ENCODE peak calls at places on chromosomes 12 and 14, in eight cellular contexts. P is A549, G is hepatocyte, L is dorsolateral prefrontal cortex, U is gastrocnemius medialis, J is tibial nerve, Y is AG09309, M is IMR-90. S is an unnamed sample.

GRCh38 chr12:90628213-90628612 is 326.8 kb downstream of the CCER1 start:
- DNase-seq in P (no peak), G (no peak), L (no peak), U (no peak), J (no peak), Y (no peak), M (no peak), S (no peak)

GRCh38 chr12:51834411-51834810 is 14.1 kb downstream of the FIGNL2 start:
- DNase-seq in P (no peak), G (no peak), L (no peak), U (no peak), J (no peak), Y (no peak), M (no peak), S (no peak)

GRCh38 chr14:76955575-76956252 is 72.8 kb downstream of the IRF2BPL start:
- DNase-seq in P (peak; percentile 60), G (no peak), L (no peak), U (peak; percentile 81), J (no peak), Y (no peak), M (peak; percentile 59), S (peak; percentile 59)

GRCh38 chr12:89840162-89840922 is 131.7 kb upstream of the ATP2B1 start:
- DNase-seq in P (no peak), G (no peak), L (no peak), U (no peak), J (no peak), Y (peak; percentile 23), M (peak; percentile 51), S (no peak)

GRCh38 chr12:56158926-56159461 is 835 bp downstream of the MYL6 start:
- DNase-seq in P (peak; percentile 72), G (peak; percentile 78), L (peak; percentile 48), U (peak; percentile 95), J (peak; percentile 62), Y (peak; percentile 25), M (peak; percentile 58), S (no peak)

GRCh38 chr12:17489452-17489851 is 600.5 kb downstream of the RERGL start:
- DNase-seq in P (no peak), G (no peak), L (no peak), U (no peak), J (no peak), Y (no peak), M (no peak), S (no peak)

GRCh38 chr14:57962293-57962996 is 96.6 kb upstream of the SLC35F4 start:
- DNase-seq in P (no peak), G (peak; percentile 28), L (no peak), U (no peak), J (no peak), Y (no peak), M (no peak), S (no peak)

GRCh38 chr14:72941286-72941985 is 15.2 kb downstream of the DCAF4 start:
- DNase-seq in P (no peak), G (no peak), L (no peak), U (no peak), J (no peak), Y (no peak), M (no peak), S (no peak)

GRCh38 chr14:65422093-65422834 is 9.7 kb downstream of the FUT8 start:
- DNase-seq in P (no peak), G (no peak), L (no peak), U (no peak), J (no peak), Y (no peak), M (no peak), S (no peak)

GRCh38 chr12:82412246-82412645 is 53.9 kb downstream of the METTL25 start:
- DNase-seq in P (peak; percentile 3), G (no peak), L (no peak), U (no peak), J (no peak), Y (no peak), M (no peak), S (no peak)

GRCh38 chr12:77402726-77403125 is 337.4 kb upstream of the E2F7 start:
- DNase-seq in P (no peak), G (no peak), L (no peak), U (no peak), J (no peak), Y (peak; percentile 33), M (peak; percentile 3), S (no peak)

GRCh38 chr14:67526676-67527459 is 6.2 kb upstream of the PLEKHH1 start:
- DNase-seq in P (peak; percentile 71), G (peak; percentile 68), L (peak; percentile 56), U (peak; percentile 33), J (no peak), Y (no peak), M (peak; percentile 45), S (no peak)

GRCh38 chr12:367972-368371 is 21.1 kb downstream of the KDM5A start:
- DNase-seq in P (no peak), G (no peak), L (no peak), U (no peak), J (no peak), Y (no peak), M (no peak), S (no peak)

GRCh38 chr14:24164591-24164991 is 3.5 kb downstream of the IRF9 start:
- DNase-seq in P (no peak), G (no peak), L (no peak), U (no peak), J (no peak), Y (no peak), M (no peak), S (no peak)

GRCh38 chr12:50507474-50507838 is 2.7 kb downstream of the DIP2B start:
- DNase-seq in P (no peak), G (no peak), L (no peak), U (no peak), J (no peak), Y (no peak), M (no peak), S (no peak)

GRCh38 chr12:50507930-50508329 is 3.1 kb downstream of the DIP2B start:
- DNase-seq in P (no peak), G (no peak), L (no peak), U (no peak), J (no peak), Y (no peak), M (no peak), S (no peak)

GRCh38 chr12:50506753-50507473 is 2.1 kb downstream of the DIP2B start:
- DNase-seq in P (no peak), G (no peak), L (no peak), U (no peak), J (no peak), Y (no peak), M (no peak), S (no peak)

GRCh38 chr12:50509009-50509663 is 4.4 kb downstream of the DIP2B start:
- DNase-seq in P (no peak), G (no peak), L (no peak), U (no peak), J (no peak), Y (no peak), M (no peak), S (no peak)

DNA sequence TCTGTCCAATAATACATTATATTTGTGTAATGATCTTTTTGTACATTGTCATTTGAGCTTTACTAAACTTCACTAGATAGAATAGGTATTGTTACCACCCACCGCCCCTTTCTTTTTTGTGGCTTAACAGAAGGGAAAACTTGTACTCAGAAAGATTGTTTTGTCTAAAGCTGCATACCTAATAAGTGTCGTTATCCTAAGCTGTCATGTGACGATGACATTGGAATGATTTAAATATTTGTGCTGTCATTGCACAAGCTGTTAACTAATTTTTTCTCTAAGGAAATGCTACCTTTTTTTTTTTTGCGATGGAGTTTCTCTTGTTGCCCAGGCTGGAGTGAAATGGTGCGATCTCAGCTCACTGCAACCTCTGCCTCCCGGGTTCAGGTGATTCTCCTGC is 3.6 kb downstream of the DIP2B start:
- DNase-seq in P (no peak), G (no peak), L (no peak), U (no peak), J (no peak), Y (no peak), M (no peak), S (no peak)
- H3K4me3 ChIP-seq in P (no peak overlapping the region), G (no peak overlapping the region), L (peak overlapping the region; percentile 85), U (no peak overlapping the region), J (no peak overlapping the region), Y (no peak overlapping the region), M (no peak overlapping the region), S (no peak overlapping the region)

DNA sequence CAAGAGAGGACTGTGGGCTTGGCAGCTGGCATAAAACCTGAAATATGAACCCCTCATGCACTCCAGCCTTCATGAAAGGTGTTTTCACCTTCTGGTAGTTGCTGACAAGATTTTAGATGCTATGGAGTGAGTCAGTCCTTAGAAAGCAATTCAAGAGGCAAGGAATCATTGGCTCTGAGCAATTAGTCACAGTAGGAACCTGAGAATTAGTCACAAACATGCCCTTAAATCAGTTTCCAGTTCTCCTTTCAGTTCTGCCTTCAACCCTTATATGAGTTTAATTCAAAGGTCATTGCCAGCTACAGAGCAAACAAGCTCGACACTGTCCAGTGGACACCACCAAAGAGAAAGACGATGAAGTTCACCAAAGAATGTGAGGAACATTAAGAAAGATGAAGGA is 472.3 kb downstream of the GLT1D1 start:
- DNase-seq in P (no peak), G (no peak), L (no peak), U (no peak), J (no peak), Y (no peak), M (no peak), S (no peak)
- H3K4me3 ChIP-seq in P (no peak overlapping the region), G (no peak overlapping the region), L (no peak overlapping the region), U (no peak overlapping the region), J (no peak overlapping the region), Y (no peak overlapping the region), M (no peak overlapping the region), S (no peak overlapping the region)

DNA sequence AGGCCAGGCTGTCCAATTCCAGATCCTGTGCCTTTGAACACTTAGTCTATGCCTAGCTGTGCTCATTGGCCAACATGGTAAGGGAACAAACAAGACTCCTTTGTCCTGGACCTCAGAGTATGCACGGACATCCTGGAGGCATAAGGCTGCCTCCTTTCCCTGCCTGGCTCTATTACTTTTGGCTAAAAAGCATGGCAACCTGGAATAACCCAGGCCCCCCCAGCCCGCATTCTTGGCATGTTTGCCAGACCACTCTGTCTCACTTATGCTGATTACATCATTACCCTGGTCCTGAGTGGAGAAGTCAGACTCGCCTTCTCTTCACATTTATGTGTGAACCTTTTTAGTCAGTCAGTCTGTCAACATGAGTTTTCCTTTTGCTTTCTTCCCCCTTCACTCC is 58.0 kb upstream of the ELK3 start:
- DNase-seq in P (no peak), G (peak; percentile 16), L (no peak), U (no peak), J (no peak), Y (peak; percentile 44), M (peak; percentile 61), S (no peak)
- H3K4me3 ChIP-seq in P (no peak overlapping the region), G (no peak overlapping the region), L (no peak overlapping the region), U (no peak overlapping the region), J (no peak overlapping the region), Y (no peak overlapping the region), M (no peak overlapping the region), S (no peak overlapping the region)

GRCh38 chr12:4118601-4119156 is 154.9 kb upstream of the CCND2 start:
- DNase-seq in P (no peak), G (no peak), L (no peak), U (no peak), J (no peak), Y (no peak), M (no peak), S (no peak)
- H3K4me3 ChIP-seq in P (no peak overlapping the region), G (no peak overlapping the region), L (no peak overlapping the region), U (no peak overlapping the region), J (no peak overlapping the region), Y (no peak overlapping the region), M (no peak overlapping the region), S (peak overlapping the region; percentile 19)